ENCODE peak calls at places on chromosomes 5 and 9, in four cellular contexts. Q is NCI-H524; N is Karpas-422; B is stimulated activated CD4-positive, alpha-beta T cell treated with anti-CD3 and anti-CD28 coated beads, Interleukin-15, amount 100 ng/mL, for 24 hours. L is an unnamed sample.

GRCh38 chr5:160390787-160391696 is 8.8 kb downstream of the FAM200C start:
- DNase-seq in N (peak; percentile 72), Q (no peak), B (no peak), L (no peak)

GRCh38 chr5:74934949-74935751 is 69.0 kb upstream of the FAM169A start:
- DNase-seq in N (peak; percentile 52), B (peak; percentile 30), Q (no peak), L (no peak)

GRCh38 chr5:36611520-36612274 is 5.3 kb downstream of the SLC1A3 start:
- DNase-seq in B (no peak), N (no peak), Q (no peak), L (no peak)

GRCh38 chr9:127022913-127023665 is 99.3 kb downstream of the ANGPTL2 start:
- DNase-seq in N (no peak), Q (no peak), B (no peak), L (no peak)

GRCh38 chr9:31519826-31520225 is 864.6 kb upstream of the ACO1 start:
- DNase-seq in N (no peak), B (no peak), Q (no peak), L (no peak)

GRCh38 chr5:149153751-149154610 is 12.7 kb downstream of the ABLIM3 start:
- DNase-seq in Q (peak; percentile 90), N (peak; percentile 82), B (no peak), L (no peak)

GRCh38 chr9:111067472-111067871 is 29.2 kb upstream of the LPAR1 start:
- DNase-seq in N (no peak), B (no peak), Q (no peak), L (no peak)

GRCh38 chr9:112858625-112859147 is 32.0 kb downstream of the SLC46A2 start:
- DNase-seq in Q (no peak), N (peak; percentile 90), B (no peak), L (no peak)

GRCh38 chr5:156815988-156816599 is 34.0 kb upstream of the PPP1R2B start:
- DNase-seq in N (peak; percentile 69), B (peak; percentile 45), Q (peak; percentile 5), L (no peak)

GRCh38 chr9:115034801-115035200 is 83.2 kb downstream of the TNC start:
- DNase-seq in N (no peak), Q (no peak), B (no peak), L (no peak)

GRCh38 chr9:136011703-136012496 is 50.7 kb upstream of the UBAC1 start:
- DNase-seq in Q (no peak), B (no peak), N (no peak), L (peak; percentile 89)

GRCh38 chr5:159850192-159850573 is 66.1 kb upstream of the ADRA1B start:
- DNase-seq in Q (no peak), N (no peak), B (no peak), L (no peak)